ENCODE peak calls at places on chromosomes 11 and 22, in four cellular contexts. M is lung, F is heart left ventricle, Z is upper lobe of left lung. H is an unnamed sample.

GRCh38 chr22:37121887-37122591 is 12.5 kb upstream of the TMPRSS6 start:
- DNase-seq in M (no peak), F (no peak), Z (peak), H (no peak)

GRCh38 chr22:49150801-49151221 is 676.9 kb downstream of the BRD1 start:
- DNase-seq in M (no peak), F (no peak), Z (no peak), H (no peak)

GRCh38 chr11:19975414-19975990 is 184.8 kb downstream of the DBX1 start:
- DNase-seq in M (no peak), F (no peak), Z (no peak), H (no peak)

GRCh38 chr11:706439-706956 is 467 bp downstream of the EPS8L2 start:
- DNase-seq in M (no peak), F (peak), Z (peak), H (no peak)

GRCh38 chr22:49735411-49736311 is 92.0 kb downstream of the BRD1 start:
- DNase-seq in M (no peak), F (no peak), Z (peak), H (peak)

GRCh38 chr22:47133263-47133662 is 370.8 kb downstream of the TBC1D22A start:
- DNase-seq in M (no peak), F (no peak), Z (no peak), H (no peak)

GRCh38 chr11:48047616-48048015 is 67.3 kb downstream of the PTPRJ start:
- DNase-seq in M (no peak), F (no peak), Z (peak), H (no peak)

GRCh38 chr11:68959465-68960298 is 21.1 kb downstream of the MRGPRD start:
- DNase-seq in M (no peak), F (no peak), Z (no peak), H (no peak)

GRCh38 chr11:129292768-129293167 is 82.9 kb upstream of the BARX2 start:
- DNase-seq in M (no peak), F (no peak), Z (no peak), H (no peak)

DNA sequence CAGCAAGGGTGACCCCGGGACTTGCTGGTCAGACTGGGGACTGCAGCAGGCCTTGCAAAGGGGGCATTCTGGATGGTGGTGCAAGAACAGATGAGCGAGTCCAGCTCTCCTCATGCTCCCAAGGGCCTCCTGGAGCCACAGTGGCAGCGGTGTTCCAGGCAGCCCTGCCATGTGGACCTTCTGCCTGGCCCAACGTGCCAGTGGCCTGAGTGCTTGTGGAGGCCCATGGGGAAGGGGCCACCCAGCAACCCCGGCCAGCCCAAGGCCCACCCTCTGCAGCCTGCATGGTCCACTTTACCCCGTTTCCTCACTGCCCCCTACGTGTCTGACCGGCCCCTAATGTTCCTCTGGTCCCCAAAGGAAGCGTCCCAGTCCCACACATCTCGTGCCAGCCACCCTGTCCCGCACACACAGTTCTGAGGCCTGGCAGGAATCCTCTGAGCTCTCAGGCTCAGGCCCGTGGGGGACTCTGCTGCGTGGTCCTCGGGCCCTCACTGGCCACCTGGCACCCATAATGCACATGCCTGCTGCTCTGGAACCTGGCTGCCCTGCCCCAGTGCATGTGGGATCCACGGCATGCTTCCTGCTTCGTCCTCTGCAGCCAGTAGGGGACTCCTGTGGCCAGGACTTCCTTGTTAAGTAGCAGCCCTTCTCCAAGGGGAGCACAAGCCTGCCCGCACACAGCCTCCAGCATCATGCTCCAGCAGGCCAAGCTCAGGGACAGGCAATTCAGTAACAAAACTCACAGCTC is 85.5 kb downstream of the DGCR2 start:
- DNase-seq in M (no peak), F (no peak), Z (peak), H (peak)
- TF ChIP-seq CTCF in M (no peak), F (no peak), Z (no peak), H (no peak)

GRCh38 chr22:17744430-17744829 is 29.8 kb downstream of the BID start:
- DNase-seq in M (no peak), F (no peak), Z (no peak), H (no peak)

GRCh38 chr22:17749605-17750395 is 24.5 kb downstream of the BID start:
- DNase-seq in M (no peak), F (no peak), Z (no peak), H (no peak)

GRCh38 chr22:17751596-17751995 is 22.7 kb downstream of the BID start:
- DNase-seq in M (no peak), F (no peak), Z (no peak), H (no peak)

GRCh38 chr22:17746916-17747315 is 27.4 kb downstream of the BID start:
- DNase-seq in M (no peak), F (no peak), Z (no peak), H (no peak)

GRCh38 chr22:17748555-17749353 is 25.5 kb downstream of the BID start:
- DNase-seq in M (no peak), F (no peak), Z (no peak), H (no peak)
- TF ChIP-seq CTCF in M (no peak), F (no peak), Z (no peak), H (peak)

GRCh38 chr11:87878373-87878779 is 296.9 kb downstream of the RAB38 start:
- DNase-seq in M (no peak), F (no peak), Z (no peak), H (no peak)
- TF ChIP-seq CTCF in M (no peak), F (peak), Z (peak), H (peak)

GRCh38 chr22:18000441-18001039 is 23.8 kb downstream of the MICAL3 start:
- DNase-seq in M (no peak), F (no peak), Z (no peak), H (no peak)

GRCh38 chr22:17997456-17997855 is 26.9 kb downstream of the MICAL3 start:
- DNase-seq in M (no peak), F (no peak), Z (no peak), H (no peak)

GRCh38 chr22:17999851-18000250 is 24.5 kb downstream of the MICAL3 start:
- DNase-seq in M (no peak), F (no peak), Z (no peak), H (no peak)

GRCh38 chr22:17998913-17999312 is 25.4 kb downstream of the MICAL3 start:
- DNase-seq in M (no peak), F (no peak), Z (no peak), H (no peak)

GRCh38 chr22:18001040-18001893 is 23.1 kb downstream of the MICAL3 start:
- DNase-seq in M (peak), F (peak), Z (peak), H (peak)
- TF ChIP-seq CTCF in M (no peak), F (peak), Z (peak), H (peak)

DNA sequence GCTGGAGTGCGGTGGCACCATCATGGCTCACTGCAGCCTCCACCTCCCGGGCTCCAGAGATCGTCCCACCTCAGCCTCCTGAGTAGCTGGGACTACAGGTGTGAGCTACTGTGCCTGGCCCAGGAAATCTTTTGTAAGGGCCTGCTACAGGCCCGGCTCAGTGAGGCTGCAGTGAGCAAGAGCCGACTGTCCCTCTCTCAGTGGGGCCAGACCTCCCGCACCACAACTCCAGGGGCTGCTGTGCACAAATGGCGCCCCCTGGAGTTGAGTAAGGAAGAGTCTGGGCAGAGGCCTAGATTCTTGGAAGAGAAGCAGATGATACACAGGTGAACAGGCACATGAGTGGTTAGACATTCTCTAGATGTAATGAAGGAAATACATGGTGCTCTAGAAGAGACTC is 7.0 kb downstream of the SERHL2 start:
- DNase-seq in M (no peak), F (no peak), Z (no peak), H (no peak)
- TF ChIP-seq CTCF in M (peak), F (peak), Z (peak), H (peak)

GRCh38 chr22:30781271-30781875 is 86.7 kb downstream of the OSBP2 start:
- DNase-seq in M (no peak), F (no peak), Z (no peak), H (no peak)
- TF ChIP-seq CTCF in M (no peak), F (no peak), Z (no peak), H (no peak)

GRCh38 chr11:86799680-86800075 is 664 bp upstream of the PRSS23 start:
- DNase-seq in M (no peak), F (no peak), Z (no peak), H (no peak)
- TF ChIP-seq CTCF in M (no peak), F (no peak), Z (no peak), H (no peak)

DNA sequence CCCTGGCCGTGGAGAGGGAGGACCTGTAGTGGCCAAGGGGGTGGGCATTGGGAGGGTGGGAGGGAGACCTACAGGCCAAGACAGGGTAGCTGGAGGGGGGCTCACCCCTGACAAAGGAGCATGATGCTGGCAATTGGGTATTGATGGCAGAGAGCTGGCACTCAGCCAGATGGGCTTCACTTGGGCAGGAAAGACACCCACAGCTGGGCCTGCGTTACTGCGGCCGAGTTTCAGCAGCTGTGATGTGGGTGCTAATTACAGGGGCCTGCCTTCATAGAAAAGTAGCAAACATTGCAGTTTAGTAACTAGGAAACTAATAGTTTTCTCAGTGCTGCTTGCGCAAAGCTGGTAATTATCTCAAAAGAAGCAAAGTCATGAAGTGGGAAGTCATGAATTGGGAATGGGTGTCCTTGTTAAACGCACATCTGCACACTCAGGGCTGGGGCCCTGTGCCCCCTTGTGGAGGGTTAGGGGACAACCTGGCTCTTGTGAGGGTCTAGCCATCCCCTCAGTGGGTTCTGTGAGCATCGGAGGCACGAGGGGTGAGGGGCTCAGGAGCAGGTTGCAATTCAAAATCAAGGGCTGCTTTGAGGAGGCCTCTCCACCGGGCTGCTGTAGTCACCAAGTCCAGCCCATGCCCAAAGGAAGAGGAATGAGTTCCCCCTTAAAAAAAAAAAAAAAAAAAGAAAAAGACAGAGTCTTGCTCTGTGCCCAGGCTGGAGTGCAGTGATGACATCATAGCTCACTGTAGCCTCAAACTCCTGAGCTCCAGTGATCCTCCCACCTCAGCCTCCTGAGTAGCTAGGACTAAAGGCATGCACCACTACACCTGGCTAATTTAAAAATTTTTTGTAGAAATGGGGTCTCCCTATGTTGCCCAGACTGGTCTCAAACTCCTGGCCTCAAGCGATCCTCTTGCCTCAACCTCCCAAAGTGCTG is 24.4 kb upstream of the TXNRD2 start:
- DNase-seq in M (no peak), F (no peak), Z (no peak), H (no peak)
- TF ChIP-seq CTCF in M (no peak), F (no peak), Z (no peak), H (peak)

GRCh38 chr22:39010946-39011625 is 3.0 kb upstream of the APOBEC3C start:
- DNase-seq in M (no peak), F (no peak), Z (peak), H (no peak)
- TF ChIP-seq CTCF in M (no peak), F (no peak), Z (no peak), H (no peak)

H was measured in type B pancreatic cell.